ENCODE peak calls at places on chromosomes 1 and 21, in six cellular contexts. One of them, this sample, is unnamed.

GRCh38 chr1:74693473-74693872 is 19.9 kb upstream of the ERICH3 start:
- DNase-seq in thoracic aorta: no peak
- DNase-seq in sigmoid colon: no peak
- DNase-seq in prostate gland: no peak
- DNase-seq in osteocyte: no peak
- DNase-seq in endothelial cell: no peak
- DNase-seq in this sample: no peak

GRCh38 chr1:45971335-45971734 is 161.1 kb downstream of the PIK3R3 start:
- DNase-seq in sigmoid colon: no peak
- DNase-seq in prostate gland: no peak
- DNase-seq in osteocyte: no peak
- DNase-seq in endothelial cell: no peak
- DNase-seq in thoracic aorta: no peak
- DNase-seq in this sample: no peak

GRCh38 chr1:159924025-159924790 is 1.1 kb downstream of the TAGLN2 start:
- DNase-seq in osteocyte: peak
- DNase-seq in thoracic aorta: peak
- DNase-seq in sigmoid colon: peak
- DNase-seq in endothelial cell: peak
- DNase-seq in prostate gland: peak
- DNase-seq in this sample: peak

GRCh38 chr1:6612641-6613360 is 730 bp upstream of the PHF13 start:
- DNase-seq in thoracic aorta: no peak
- DNase-seq in prostate gland: no peak
- DNase-seq in sigmoid colon: peak
- DNase-seq in endothelial cell: peak
- DNase-seq in osteocyte: no peak
- DNase-seq in this sample: no peak

GRCh38 chr1:31585736-31586365 is 9.5 kb downstream of the TINAGL1 start:
- DNase-seq in thoracic aorta: no peak
- DNase-seq in prostate gland: no peak
- DNase-seq in sigmoid colon: no peak
- DNase-seq in osteocyte: peak
- DNase-seq in endothelial cell: no peak
- DNase-seq in this sample: no peak

GRCh38 chr1:37484325-37485051 is 10.1 kb downstream of the ZC3H12A start:
- DNase-seq in sigmoid colon: no peak
- DNase-seq in prostate gland: no peak
- DNase-seq in endothelial cell: no peak
- DNase-seq in thoracic aorta: no peak
- DNase-seq in osteocyte: no peak
- DNase-seq in this sample: no peak

GRCh38 chr21:15272171-15272570 is 207.4 kb upstream of the NRIP1 start:
- DNase-seq in thoracic aorta: no peak
- DNase-seq in osteocyte: no peak
- DNase-seq in sigmoid colon: no peak
- DNase-seq in prostate gland: no peak
- DNase-seq in endothelial cell: no peak
- DNase-seq in this sample: no peak

GRCh38 chr1:39689635-39690034 is 1.6 kb downstream of the HPCAL4 start:
- DNase-seq in sigmoid colon: no peak
- DNase-seq in thoracic aorta: no peak
- DNase-seq in prostate gland: no peak
- DNase-seq in endothelial cell: no peak
- DNase-seq in osteocyte: no peak
- DNase-seq in this sample: no peak

GRCh38 chr1:199308349-199308846 is 669.6 kb downstream of the PTPRC start:
- DNase-seq in thoracic aorta: no peak
- DNase-seq in prostate gland: no peak
- DNase-seq in osteocyte: no peak
- DNase-seq in sigmoid colon: no peak
- DNase-seq in endothelial cell: no peak
- DNase-seq in this sample: no peak

GRCh38 chr1:154167461-154167860 is 12.6 kb upstream of the NUP210L start:
- DNase-seq in endothelial cell: no peak
- DNase-seq in thoracic aorta: no peak
- DNase-seq in prostate gland: no peak
- DNase-seq in sigmoid colon: no peak
- DNase-seq in osteocyte: no peak
- DNase-seq in this sample: no peak

GRCh38 chr21:45496151-45496967 is 45.9 kb downstream of the SLC19A1 start:
- DNase-seq in thoracic aorta: no peak
- DNase-seq in sigmoid colon: peak
- DNase-seq in osteocyte: no peak
- DNase-seq in endothelial cell: no peak
- DNase-seq in prostate gland: no peak
- DNase-seq in this sample: no peak

GRCh38 chr21:31470896-31471694 is 127.0 kb upstream of the TIAM1 start:
- DNase-seq in sigmoid colon: no peak
- DNase-seq in thoracic aorta: no peak
- DNase-seq in prostate gland: no peak
- DNase-seq in osteocyte: no peak
- DNase-seq in endothelial cell: no peak
- DNase-seq in this sample: no peak

GRCh38 chr1:223849352-223849751 is 3.6 kb upstream of the TP53BP2 start:
- DNase-seq in endothelial cell: no peak
- DNase-seq in thoracic aorta: no peak
- DNase-seq in sigmoid colon: no peak
- DNase-seq in osteocyte: no peak
- DNase-seq in prostate gland: no peak
- DNase-seq in this sample: no peak

GRCh38 chr1:244054924-244055263 is 3.8 kb downstream of the ZBTB18 start:
- DNase-seq in prostate gland: no peak
- DNase-seq in thoracic aorta: no peak
- DNase-seq in endothelial cell: no peak
- DNase-seq in sigmoid colon: no peak
- DNase-seq in osteocyte: no peak
- DNase-seq in this sample: no peak

GRCh38 chr1:247304046-247304445 is 27.6 kb downstream of the ZNF496 start:
- DNase-seq in endothelial cell: no peak
- DNase-seq in thoracic aorta: no peak
- DNase-seq in sigmoid colon: no peak
- DNase-seq in osteocyte: no peak
- DNase-seq in prostate gland: no peak
- DNase-seq in this sample: no peak

GRCh38 chr1:54547601-54548388 is at the start of gene ACOT11:
- DNase-seq in prostate gland: peak
- DNase-seq in sigmoid colon: peak
- DNase-seq in osteocyte: no peak
- DNase-seq in thoracic aorta: peak
- DNase-seq in endothelial cell: no peak
- DNase-seq in this sample: peak

GRCh38 chr1:192474080-192474683 is 101.4 kb upstream of the RGS1 start:
- DNase-seq in sigmoid colon: no peak
- DNase-seq in prostate gland: no peak
- DNase-seq in endothelial cell: peak
- DNase-seq in osteocyte: no peak
- DNase-seq in thoracic aorta: no peak
- DNase-seq in this sample: no peak

GRCh38 chr1:196654271-196654670 is 2.4 kb downstream of the CFH start:
- DNase-seq in sigmoid colon: no peak
- DNase-seq in osteocyte: no peak
- DNase-seq in endothelial cell: no peak
- DNase-seq in prostate gland: no peak
- DNase-seq in thoracic aorta: no peak
- DNase-seq in this sample: no peak

GRCh38 chr21:45874716-45875415 is 106.7 kb upstream of the COL6A1 start:
- DNase-seq in osteocyte: peak
- DNase-seq in endothelial cell: no peak
- DNase-seq in sigmoid colon: peak
- DNase-seq in thoracic aorta: no peak
- DNase-seq in prostate gland: no peak
- DNase-seq in this sample: peak

GRCh38 chr1:156583821-156584622 is 4.5 kb downstream of the TTC24 start:
- DNase-seq in osteocyte: no peak
- DNase-seq in sigmoid colon: peak
- DNase-seq in thoracic aorta: no peak
- DNase-seq in prostate gland: peak
- DNase-seq in endothelial cell: peak
- DNase-seq in this sample: peak

GRCh38 chr21:42009831-42010506 is at the start of gene ZBTB21:
- DNase-seq in thoracic aorta: peak
- DNase-seq in endothelial cell: peak
- DNase-seq in osteocyte: peak
- DNase-seq in sigmoid colon: peak
- DNase-seq in prostate gland: peak
- DNase-seq in this sample: peak

GRCh38 chr21:42012344-42012743 is 2.2 kb upstream of the ZBTB21 start:
- DNase-seq in osteocyte: peak
- DNase-seq in thoracic aorta: no peak
- DNase-seq in endothelial cell: no peak
- DNase-seq in sigmoid colon: no peak
- DNase-seq in prostate gland: no peak
- DNase-seq in this sample: no peak

GRCh38 chr21:42012763-42013329 is 2.7 kb upstream of the ZBTB21 start:
- DNase-seq in osteocyte: peak
- DNase-seq in endothelial cell: no peak
- DNase-seq in prostate gland: no peak
- DNase-seq in sigmoid colon: no peak
- DNase-seq in thoracic aorta: no peak
- DNase-seq in this sample: no peak

GRCh38 chr21:42009018-42009830 is 936 bp downstream of the ZBTB21 start:
- DNase-seq in osteocyte: no peak
- DNase-seq in endothelial cell: peak
- DNase-seq in sigmoid colon: peak
- DNase-seq in thoracic aorta: no peak
- DNase-seq in prostate gland: peak
- DNase-seq in this sample: peak

DNA sequence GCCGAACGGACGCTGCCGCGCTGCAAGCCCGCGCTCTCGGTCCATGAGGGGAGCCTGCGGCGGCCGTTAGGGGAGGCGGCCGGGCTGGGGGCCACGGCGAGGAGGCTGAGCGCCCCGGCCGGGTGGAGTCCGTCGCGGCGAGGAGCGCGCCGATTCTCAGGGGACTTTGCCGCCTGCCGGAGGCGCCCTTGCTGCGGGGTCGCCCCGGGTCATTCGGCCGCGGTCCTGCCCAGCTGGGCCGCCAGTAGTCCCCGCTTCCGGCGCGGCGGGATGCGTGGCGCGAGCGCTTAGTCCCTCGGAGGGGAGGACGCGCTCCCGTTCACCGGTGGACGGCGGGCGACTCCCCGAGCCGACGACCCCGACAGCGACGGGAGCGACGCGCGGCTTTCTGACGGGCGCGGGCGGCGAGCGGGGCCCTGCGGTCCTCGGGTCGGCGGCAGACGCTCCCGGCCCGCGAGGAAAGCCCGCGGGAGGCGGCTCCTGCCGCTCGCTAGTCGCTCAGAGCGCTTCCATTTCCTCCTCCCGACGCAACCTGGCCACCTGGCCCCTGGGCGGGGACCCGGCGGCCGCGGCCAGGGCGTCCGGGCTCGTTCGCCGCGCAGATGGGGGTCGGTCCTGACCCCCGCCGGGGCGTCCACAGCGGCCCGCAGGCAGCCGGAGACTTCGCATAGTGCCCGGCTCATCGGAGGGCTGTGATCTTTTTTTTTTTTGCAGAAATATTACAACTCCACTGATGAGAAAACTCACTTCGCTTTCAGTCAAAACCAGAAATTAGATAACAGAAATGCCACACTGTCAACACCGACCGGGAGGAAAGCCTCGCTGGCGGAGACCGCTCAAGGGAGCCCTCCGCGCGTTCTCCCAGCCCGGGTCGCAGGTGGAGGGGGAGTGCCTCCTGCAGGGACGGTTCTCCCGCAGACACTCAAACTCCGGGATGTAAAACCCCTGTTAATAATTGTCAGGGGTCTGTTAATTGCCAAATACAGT is 640 bp upstream of the ZBTB21 start:
- DNase-seq in sigmoid colon: no peak
- DNase-seq in thoracic aorta: no peak
- DNase-seq in osteocyte: peak
- DNase-seq in endothelial cell: peak
- DNase-seq in prostate gland: peak
- DNase-seq in this sample: no peak
- TF ChIP-seq CTCF in sigmoid colon: no peak
- TF ChIP-seq CTCF in thoracic aorta: peak
- TF ChIP-seq CTCF in osteocyte: no peak
- TF ChIP-seq CTCF in endothelial cell: no peak
- TF ChIP-seq CTCF in prostate gland: peak
- TF ChIP-seq CTCF in this sample: no peak

GRCh38 chr1:117710710-117711109 is 104.9 kb downstream of the TENT5C start:
- DNase-seq in prostate gland: no peak
- DNase-seq in thoracic aorta: no peak
- DNase-seq in sigmoid colon: no peak
- DNase-seq in endothelial cell: no peak
- DNase-seq in osteocyte: no peak
- DNase-seq in this sample: no peak
- TF ChIP-seq CTCF in prostate gland: no peak
- TF ChIP-seq CTCF in thoracic aorta: no peak
- TF ChIP-seq CTCF in sigmoid colon: no peak
- TF ChIP-seq CTCF in endothelial cell: peak
- TF ChIP-seq CTCF in osteocyte: peak
- TF ChIP-seq CTCF in this sample: peak

DNA sequence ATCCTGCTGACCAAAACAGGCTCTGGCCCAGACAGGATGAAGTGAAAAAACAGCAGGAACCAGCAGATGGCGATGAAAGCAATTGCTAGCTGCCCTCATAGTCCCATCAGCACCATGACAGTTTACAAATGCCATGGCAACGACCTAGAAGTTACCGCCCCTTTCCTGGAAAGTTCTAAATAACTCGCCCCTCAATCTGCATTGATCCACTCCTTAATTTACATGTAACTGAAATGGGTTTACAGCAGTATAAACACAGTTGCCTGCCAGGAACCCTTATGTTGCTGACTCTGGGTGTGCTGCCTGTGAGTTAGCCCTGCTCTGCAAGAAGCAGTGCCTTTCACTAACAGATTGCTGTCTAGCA is 65.5 kb upstream of the CR1L start:
- DNase-seq in prostate gland: peak
- DNase-seq in thoracic aorta: no peak
- DNase-seq in sigmoid colon: no peak
- DNase-seq in endothelial cell: peak
- DNase-seq in osteocyte: no peak
- DNase-seq in this sample: peak
- TF ChIP-seq CTCF in prostate gland: peak
- TF ChIP-seq CTCF in thoracic aorta: peak
- TF ChIP-seq CTCF in sigmoid colon: no peak
- TF ChIP-seq CTCF in endothelial cell: peak
- TF ChIP-seq CTCF in osteocyte: peak
- TF ChIP-seq CTCF in this sample: peak

GRCh38 chr1:169750041-169750440 is 16.2 kb upstream of the SELE start:
- DNase-seq in prostate gland: no peak
- DNase-seq in osteocyte: no peak
- DNase-seq in sigmoid colon: no peak
- DNase-seq in endothelial cell: no peak
- DNase-seq in thoracic aorta: no peak
- DNase-seq in this sample: no peak

GRCh38 chr1:169759038-169759437 is 25.2 kb upstream of the SELE start:
- DNase-seq in thoracic aorta: no peak
- DNase-seq in prostate gland: no peak
- DNase-seq in sigmoid colon: no peak
- DNase-seq in osteocyte: no peak
- DNase-seq in endothelial cell: no peak
- DNase-seq in this sample: no peak

DNA sequence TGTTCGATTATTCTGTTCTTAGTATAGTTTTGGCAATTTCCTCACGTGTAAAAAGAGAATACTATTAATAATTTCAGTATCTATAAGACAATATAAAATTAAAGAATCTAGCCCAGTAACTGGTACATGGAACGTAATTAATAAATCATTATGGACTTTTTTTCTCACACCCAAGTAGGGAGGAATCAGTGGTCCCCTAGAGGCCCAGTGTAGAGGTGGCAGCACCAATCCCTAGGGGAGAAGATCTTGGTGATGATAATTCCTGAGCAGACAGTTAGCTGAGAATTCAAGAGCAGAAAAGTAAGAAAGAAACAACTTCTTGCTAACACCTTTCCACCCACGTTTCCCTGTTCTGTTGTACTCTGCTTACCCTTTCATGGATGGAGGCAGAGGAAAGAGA is 19.7 kb upstream of the SELE start:
- DNase-seq in sigmoid colon: no peak
- DNase-seq in prostate gland: no peak
- DNase-seq in thoracic aorta: no peak
- DNase-seq in endothelial cell: no peak
- DNase-seq in osteocyte: no peak
- DNase-seq in this sample: no peak
- TF ChIP-seq CTCF in sigmoid colon: no peak
- TF ChIP-seq CTCF in prostate gland: no peak
- TF ChIP-seq CTCF in thoracic aorta: no peak
- TF ChIP-seq CTCF in endothelial cell: no peak
- TF ChIP-seq CTCF in osteocyte: no peak
- TF ChIP-seq CTCF in this sample: no peak